ENCODE peak calls at places on chromosome 2, in five cellular contexts. V is sigmoid colon, M is H54, A is body of pancreas, Z is esophagus squamous epithelium. T is an unnamed sample.

GRCh38 chr2:43199492-43200481 is 26.6 kb downstream of the ZFP36L2 start:
- DNase-seq in V (no peak), M (peak; percentile 68), A (peak; percentile 66), Z (no peak), T (no peak)

GRCh38 chr2:102801098-102801718 is 39.4 kb downstream of the TMEM182 start:
- DNase-seq in V (no peak), M (no peak), A (peak; percentile 4), Z (no peak), T (no peak)

GRCh38 chr2:219000569-219000960 is 7.3 kb upstream of the CRYBA2 start:
- DNase-seq in V (no peak), M (no peak), A (peak; percentile 74), Z (no peak), T (no peak)

GRCh38 chr2:197556456-197556855 is 40.6 kb downstream of the MOB4 start:
- DNase-seq in V (no peak), M (no peak), A (no peak), Z (no peak), T (no peak)

GRCh38 chr2:174901075-174901474 is 104.1 kb downstream of the CHN1 start:
- DNase-seq in V (no peak), M (no peak), A (no peak), Z (no peak), T (no peak)

GRCh38 chr2:7044253-7045250 is 127.3 kb downstream of the RNF144A start:
- DNase-seq in V (peak; percentile 85), M (peak; percentile 60), A (peak; percentile 70), Z (no peak), T (peak; percentile 72)

GRCh38 chr2:199163901-199164300 is 293.8 kb downstream of the SATB2 start:
- DNase-seq in V (no peak), M (no peak), A (no peak), Z (no peak), T (no peak)

GRCh38 chr2:127064642-127065250 is 42.2 kb downstream of the BIN1 start:
- DNase-seq in V (peak; percentile 97), M (peak; percentile 100), A (peak; percentile 81), Z (peak; percentile 32), T (peak; percentile 67)

GRCh38 chr2:165924950-165925349 is 28.6 kb downstream of the TTC21B start:
- DNase-seq in V (no peak), M (no peak), A (no peak), Z (no peak), T (no peak)

GRCh38 chr2:14756981-14757657 is 124.6 kb downstream of the LRATD1 start:
- DNase-seq in V (no peak), M (peak; percentile 33), A (peak; percentile 16), Z (no peak), T (no peak)

GRCh38 chr2:203802277-203803045 is 65.1 kb upstream of the CTLA4 start:
- DNase-seq in V (no peak), M (no peak), A (no peak), Z (no peak), T (no peak)

GRCh38 chr2:218438601-218439000 is 19.7 kb downstream of the VIL1 start:
- DNase-seq in V (no peak), M (no peak), A (no peak), Z (no peak), T (no peak)

GRCh38 chr2:108829916-108830315 is 43.3 kb downstream of the CCDC138 start:
- DNase-seq in V (no peak), M (no peak), A (no peak), Z (no peak), T (no peak)

GRCh38 chr2:66432801-66433694 is 1.9 kb upstream of the MEIS1 start:
- DNase-seq in V (peak; percentile 97), M (peak; percentile 92), A (peak; percentile 96), Z (no peak), T (peak; percentile 86)

DNA sequence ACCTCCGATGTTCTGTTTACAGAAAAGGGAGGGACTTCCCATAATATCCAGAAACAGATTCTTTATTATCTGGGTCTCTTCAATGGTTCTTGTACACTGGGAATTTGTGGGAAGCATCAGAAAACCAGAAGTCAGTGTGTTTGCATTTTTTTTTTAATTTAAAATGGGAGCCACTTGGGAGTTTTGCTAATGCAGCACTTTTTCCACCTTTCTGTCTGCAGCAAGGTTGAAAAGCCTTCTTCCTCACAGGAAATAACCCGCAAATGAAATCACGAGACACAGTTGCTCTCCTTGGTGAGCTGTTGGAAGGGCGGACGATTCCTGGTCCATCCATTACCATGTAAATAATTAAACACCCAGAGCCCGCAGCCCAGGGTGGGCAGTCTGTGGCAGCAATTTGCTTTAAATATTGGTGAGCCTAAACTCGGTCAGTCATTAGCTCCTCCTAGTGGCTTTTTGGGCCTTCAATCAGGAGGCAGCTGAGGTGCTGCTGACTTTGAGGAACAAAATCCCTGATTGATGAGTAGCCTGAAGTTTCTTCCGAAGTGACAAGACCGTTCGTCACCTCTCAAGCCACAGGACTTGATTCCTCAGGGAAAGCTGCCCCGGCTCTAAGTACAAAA is 471.5 kb downstream of the EPHA4 start:
- DNase-seq in V (no peak), M (no peak), A (no peak), Z (no peak), T (no peak)
- TF ChIP-seq POLR2A in V (no peak), M (no peak), A (no peak), Z (no peak), T (no peak)

GRCh38 chr2:85420743-85421705 is 2.5 kb downstream of the SH2D6 start:
- DNase-seq in V (peak; percentile 94), M (peak; percentile 71), A (peak; percentile 97), Z (peak; percentile 38), T (peak; percentile 91)

GRCh38 chr2:85414761-85415498 is 3.6 kb upstream of the SH2D6 start:
- DNase-seq in V (no peak), M (no peak), A (no peak), Z (no peak), T (no peak)

GRCh38 chr2:85419009-85419711 is 646 bp downstream of the SH2D6 start:
- DNase-seq in V (no peak), M (no peak), A (no peak), Z (no peak), T (no peak)

GRCh38 chr2:85421706-85422457 is 3.4 kb downstream of the SH2D6 start:
- DNase-seq in V (no peak), M (no peak), A (peak; percentile 83), Z (no peak), T (no peak)

DNA sequence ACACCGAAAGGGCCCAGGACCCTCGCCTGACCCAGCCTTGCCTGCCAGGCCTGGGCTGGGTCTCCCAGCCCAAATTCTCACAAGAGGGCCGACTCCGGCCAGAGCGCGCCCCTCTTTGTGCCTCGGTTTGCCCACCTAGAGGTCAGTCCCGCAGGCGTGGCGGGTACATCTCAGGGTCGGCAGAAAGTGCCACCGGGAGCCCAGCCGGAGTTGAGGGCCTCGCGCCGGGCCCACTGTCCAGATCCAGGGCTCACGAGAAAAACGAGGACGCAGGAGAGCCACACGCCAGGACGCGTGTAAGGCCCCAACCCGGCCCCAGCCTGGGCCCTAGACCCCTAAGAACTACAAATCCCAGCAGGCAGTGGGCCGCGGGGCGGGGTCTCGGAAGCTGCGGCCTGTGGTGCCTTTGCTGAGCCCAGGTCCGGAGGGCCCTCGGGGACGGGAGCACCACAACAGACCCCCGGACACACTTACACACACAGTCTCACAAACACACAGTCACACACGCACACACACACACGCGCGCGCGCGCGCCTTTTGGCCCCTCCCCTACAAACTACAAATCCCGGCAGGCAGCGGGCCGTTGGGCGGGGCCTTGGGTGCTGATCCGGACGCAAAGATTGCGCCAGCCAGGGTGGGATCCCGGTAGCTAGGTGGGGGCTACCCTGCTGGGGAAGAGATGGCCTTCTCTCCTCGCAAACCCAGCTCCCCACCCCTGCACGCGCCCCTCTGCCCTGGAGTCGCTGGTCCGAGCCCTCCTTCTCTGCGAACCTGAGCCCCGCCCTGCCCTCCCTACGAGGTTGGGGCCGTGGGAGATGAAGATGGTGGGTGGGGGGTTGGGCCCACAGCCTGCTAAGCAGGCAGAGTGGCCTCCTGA is at the start of gene SH2D6:
- DNase-seq in V (peak; percentile 93), M (peak; percentile 76), A (peak; percentile 83), Z (peak; percentile 55), T (peak; percentile 77)
- TF ChIP-seq POLR2A in V (no peak), M (peak; percentile 12), A (peak; percentile 72), Z (peak; percentile 47), T (peak; percentile 35)

GRCh38 chr2:65364054-65364651 is 68.2 kb downstream of the SPRED2 start:
- DNase-seq in V (no peak), M (no peak), A (no peak), Z (no peak), T (no peak)

GRCh38 chr2:65364986-65365733 is 67.2 kb downstream of the SPRED2 start:
- DNase-seq in V (no peak), M (no peak), A (no peak), Z (no peak), T (no peak)

GRCh38 chr2:65367517-65367916 is 64.9 kb downstream of the SPRED2 start:
- DNase-seq in V (peak; percentile 72), M (peak; percentile 58), A (peak; percentile 21), Z (no peak), T (peak; percentile 63)

GRCh38 chr2:65368464-65368863 is 63.9 kb downstream of the SPRED2 start:
- DNase-seq in V (no peak), M (no peak), A (no peak), Z (no peak), T (no peak)

GRCh38 chr2:65366595-65367125 is 65.7 kb downstream of the SPRED2 start:
- DNase-seq in V (no peak), M (peak; percentile 34), A (peak; percentile 33), Z (no peak), T (no peak)
- TF ChIP-seq POLR2A in V (no peak), M (no peak), A (no peak), Z (no peak), T (no peak)

DNA sequence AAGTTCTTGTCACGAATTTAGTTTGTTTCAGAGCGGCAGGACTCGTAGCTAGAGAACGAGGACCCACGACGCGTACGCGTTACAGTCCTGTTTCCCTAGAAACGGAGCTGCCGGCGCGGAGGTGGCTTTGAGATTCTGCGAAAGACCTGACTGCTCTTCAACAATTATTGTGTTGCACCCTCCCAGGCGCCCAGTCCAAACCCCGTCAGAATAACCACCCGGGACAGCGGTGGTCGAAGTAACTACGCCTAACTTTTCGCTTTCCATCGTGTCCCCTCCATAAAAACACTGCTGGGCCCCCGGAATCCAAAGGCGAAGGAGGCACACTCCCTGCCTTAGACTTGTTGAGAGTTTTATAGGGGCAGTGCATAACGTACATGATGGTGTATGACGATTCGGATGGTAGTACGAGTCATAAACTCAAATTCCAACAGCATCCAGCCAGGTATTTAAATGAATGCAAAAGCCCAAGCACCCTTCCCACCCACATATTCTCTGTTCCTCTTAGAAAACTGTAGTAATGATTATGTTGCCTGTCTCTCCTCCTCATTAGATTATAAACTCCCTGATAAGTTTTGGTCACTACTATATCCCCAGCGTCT is 651 bp upstream of the STAM2 start:
- DNase-seq in V (no peak), M (no peak), A (no peak), Z (no peak), T (no peak)
- TF ChIP-seq POLR2A in V (no peak), M (peak; percentile 2), A (no peak), Z (no peak), T (no peak)

DNA sequence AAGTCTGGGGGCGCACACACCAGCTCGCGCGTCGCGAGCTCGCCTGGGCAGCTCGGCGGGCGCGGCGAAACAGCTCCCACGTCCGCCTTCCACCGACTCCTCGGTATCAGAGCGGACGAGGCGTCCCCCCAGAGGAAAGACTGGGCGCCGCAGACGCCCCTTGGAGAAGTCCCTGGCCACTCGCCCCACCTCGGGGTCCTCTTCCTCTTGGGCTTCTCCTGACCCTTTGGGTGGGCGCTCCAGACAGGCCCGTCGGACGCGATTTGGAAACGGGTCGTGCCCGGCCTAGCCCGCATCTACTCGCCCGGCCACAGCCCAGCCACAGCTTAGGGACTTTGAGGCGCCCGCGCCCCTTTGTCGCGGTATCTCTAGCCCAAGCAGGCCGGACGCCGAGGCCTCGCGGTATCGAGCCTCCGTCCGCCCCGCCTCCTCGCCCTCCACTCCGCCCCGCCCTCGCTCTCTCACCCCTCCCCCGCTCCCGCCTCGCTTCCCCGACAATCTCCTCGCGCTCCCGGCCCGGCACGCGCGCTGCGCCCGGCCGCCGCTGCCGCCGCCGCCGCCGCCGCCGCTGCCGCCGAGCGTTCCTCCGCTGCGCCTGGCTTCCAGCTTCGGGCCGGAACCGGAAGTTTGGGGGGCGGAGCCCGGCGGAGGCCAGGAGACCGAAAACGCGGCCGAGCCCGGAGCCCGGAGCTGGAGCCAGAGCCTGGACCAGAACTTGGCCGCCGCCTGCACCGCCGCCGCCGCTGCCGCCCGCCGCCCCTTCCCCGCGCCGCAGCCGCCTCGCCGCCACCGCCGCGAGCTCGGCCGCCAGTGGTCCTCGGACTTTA is 752 bp upstream of the ACVR2A start:
- DNase-seq in V (peak; percentile 96), M (peak; percentile 87), A (peak; percentile 94), Z (peak; percentile 60), T (peak; percentile 83)
- TF ChIP-seq POLR2A in V (no peak), M (peak; percentile 64), A (peak; percentile 82), Z (peak; percentile 37), T (no peak)

T was measured in breast epithelium.